ENCODE peak calls at places on chromosomes 3 and 15, in eight cellular contexts. O is right atrium auricular region, E is trophoblast cell, R is PC-3, U is mammary epithelial cell, D is lung, T is A549, I is aorta. F is an unnamed sample.

GRCh38 chr3:7847021-7847420 is 654.6 kb upstream of the LMCD1 start:
- DNase-seq in O (no peak), E (no peak), R (no peak), U (no peak), D (no peak), T (no peak), I (no peak), F (no peak)

GRCh38 chr3:64138656-64139375 is 86.5 kb downstream of the PRICKLE2 start:
- DNase-seq in O (no peak), E (no peak), R (no peak), U (peak; percentile 16), D (no peak), T (no peak), I (no peak), F (no peak)

GRCh38 chr3:4302747-4303146 is 422 bp upstream of the SETMAR start:
- DNase-seq in O (no peak), E (no peak), R (no peak), U (no peak), D (no peak), T (no peak), I (no peak), F (no peak)

GRCh38 chr3:124559650-124560405 is 170.4 kb upstream of the UMPS start:
- DNase-seq in O (peak; percentile 77), E (peak; percentile 88), R (peak; percentile 95), U (peak; percentile 64), D (peak; percentile 72), T (peak; percentile 83), I (peak; percentile 70), F (peak; percentile 60)

GRCh38 chr3:99669879-99670555 is 31.6 kb downstream of the COL8A1 start:
- DNase-seq in O (no peak), E (no peak), R (peak; percentile 79), U (peak; percentile 56), D (no peak), T (no peak), I (no peak), F (no peak)

GRCh38 chr3:149534671-149535394 is 60.3 kb downstream of the TM4SF4 start:
- DNase-seq in O (no peak), E (no peak), R (no peak), U (peak; percentile 47), D (peak; percentile 51), T (peak; percentile 86), I (no peak), F (no peak)

GRCh38 chr15:89361451-89362202 is 27.0 kb upstream of the POLG start:
- DNase-seq in O (no peak), E (peak; percentile 88), R (peak; percentile 57), U (peak; percentile 53), D (peak; percentile 61), T (peak; percentile 66), I (peak; percentile 73), F (no peak)

GRCh38 chr15:58165661-58166060 is 27.5 kb downstream of the AQP9 start:
- DNase-seq in O (no peak), E (no peak), R (peak; percentile 13), U (no peak), D (peak; percentile 32), T (no peak), I (peak; percentile 63), F (no peak)

GRCh38 chr3:188276366-188276765 is 122.4 kb downstream of the LPP start:
- DNase-seq in O (no peak), E (no peak), R (no peak), U (no peak), D (no peak), T (no peak), I (no peak), F (no peak)

GRCh38 chr3:70821602-70822001 is 509.2 kb upstream of the MDFIC2 start:
- DNase-seq in O (no peak), E (no peak), R (no peak), U (no peak), D (no peak), T (no peak), I (no peak), F (no peak)

GRCh38 chr3:108182339-108182738 is 39.9 kb downstream of the IFT57 start:
- DNase-seq in O (no peak), E (no peak), R (no peak), U (peak; percentile 11), D (no peak), T (no peak), I (no peak), F (no peak)

GRCh38 chr3:125192190-125193035 is 20.1 kb downstream of the SLC12A8 start:
- DNase-seq in O (no peak), E (peak; percentile 89), R (no peak), U (no peak), D (no peak), T (no peak), I (no peak), F (no peak)

GRCh38 chr15:47332481-47332880 is 384.8 kb upstream of the SEMA6D start:
- DNase-seq in O (no peak), E (peak; percentile 71), R (no peak), U (no peak), D (no peak), T (no peak), I (no peak), F (no peak)

GRCh38 chr15:79598639-79599038 is 166.5 kb downstream of the MINAR1 start:
- DNase-seq in O (no peak), E (no peak), R (no peak), U (no peak), D (no peak), T (no peak), I (no peak), F (no peak)

GRCh38 chr3:65712156-65712555 is 326.6 kb downstream of the MAGI1 start:
- DNase-seq in O (no peak), E (no peak), R (no peak), U (no peak), D (no peak), T (no peak), I (no peak), F (no peak)

GRCh38 chr3:107710851-107711250 is 188.1 kb downstream of the BBX start:
- DNase-seq in O (peak; percentile 65), E (peak; percentile 5), R (peak; percentile 27), U (peak; percentile 32), D (peak; percentile 51), T (peak; percentile 12), I (peak; percentile 50), F (peak; percentile 35)

GRCh38 chr3:136891934-136892855 is 30.2 kb downstream of the NCK1 start:
- DNase-seq in O (no peak), E (peak; percentile 82), R (no peak), U (peak; percentile 9), D (no peak), T (no peak), I (no peak), F (no peak)

GRCh38 chr3:54954019-54954418 is 26.2 kb upstream of the LRTM1 start:
- DNase-seq in O (no peak), E (peak; percentile 92), R (peak; percentile 53), U (peak; percentile 12), D (no peak), T (no peak), I (no peak), F (peak; percentile 66)

GRCh38 chr3:111521881-111522280 is 20.1 kb upstream of the CD96 start:
- DNase-seq in O (no peak), E (no peak), R (no peak), U (no peak), D (no peak), T (no peak), I (no peak), F (no peak)

GRCh38 chr15:85710340-85710842 is 84.3 kb downstream of the KLHL25 start:
- DNase-seq in O (no peak), E (no peak), R (no peak), U (no peak), D (no peak), T (no peak), I (no peak), F (no peak)
- H3K4me1 ChIP-seq in O (peaks cover 42% of the 10 kb centered on the region), E (peaks cover 13% of the 10 kb centered on the region), R (no peaks in the 10 kb centered on the region), U (no peaks in the 10 kb centered on the region), D (peaks cover 12% of the 10 kb centered on the region), T (peaks cover 20% of the 10 kb centered on the region), I (peaks cover 17% of the 10 kb centered on the region), F (no peaks in the 10 kb centered on the region)

DNA sequence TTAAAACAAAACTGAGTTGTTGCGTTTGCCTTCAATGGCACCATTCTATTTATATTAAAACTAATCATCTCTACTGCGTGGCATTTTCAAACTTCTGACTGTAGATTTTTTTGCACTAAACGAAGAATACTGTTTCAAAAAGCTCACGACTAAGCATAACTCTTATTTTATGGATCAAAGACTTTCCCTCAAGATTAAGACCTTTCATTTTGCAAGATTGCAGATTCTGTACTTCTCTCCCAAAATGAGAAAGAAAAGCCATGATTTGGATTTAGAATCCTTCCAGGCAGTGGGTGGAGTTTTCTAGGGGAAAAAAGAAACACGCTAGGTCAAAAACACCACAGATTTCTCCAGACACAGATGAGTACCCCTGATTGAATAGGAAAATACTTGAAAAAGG is 617.2 kb upstream of the NR2F2 start:
- DNase-seq in O (no peak), E (no peak), R (no peak), U (no peak), D (no peak), T (no peak), I (no peak), F (no peak)
- H3K4me1 ChIP-seq in O (peaks cover 6% of the 10 kb centered on the region), E (peaks cover 6% of the 10 kb centered on the region), R (peaks cover 22% of the 10 kb centered on the region), U (no peaks in the 10 kb centered on the region), D (no peaks in the 10 kb centered on the region), T (no peaks in the 10 kb centered on the region), I (peaks cover 8% of the 10 kb centered on the region), F (peaks cover 4% of the 10 kb centered on the region)

DNA sequence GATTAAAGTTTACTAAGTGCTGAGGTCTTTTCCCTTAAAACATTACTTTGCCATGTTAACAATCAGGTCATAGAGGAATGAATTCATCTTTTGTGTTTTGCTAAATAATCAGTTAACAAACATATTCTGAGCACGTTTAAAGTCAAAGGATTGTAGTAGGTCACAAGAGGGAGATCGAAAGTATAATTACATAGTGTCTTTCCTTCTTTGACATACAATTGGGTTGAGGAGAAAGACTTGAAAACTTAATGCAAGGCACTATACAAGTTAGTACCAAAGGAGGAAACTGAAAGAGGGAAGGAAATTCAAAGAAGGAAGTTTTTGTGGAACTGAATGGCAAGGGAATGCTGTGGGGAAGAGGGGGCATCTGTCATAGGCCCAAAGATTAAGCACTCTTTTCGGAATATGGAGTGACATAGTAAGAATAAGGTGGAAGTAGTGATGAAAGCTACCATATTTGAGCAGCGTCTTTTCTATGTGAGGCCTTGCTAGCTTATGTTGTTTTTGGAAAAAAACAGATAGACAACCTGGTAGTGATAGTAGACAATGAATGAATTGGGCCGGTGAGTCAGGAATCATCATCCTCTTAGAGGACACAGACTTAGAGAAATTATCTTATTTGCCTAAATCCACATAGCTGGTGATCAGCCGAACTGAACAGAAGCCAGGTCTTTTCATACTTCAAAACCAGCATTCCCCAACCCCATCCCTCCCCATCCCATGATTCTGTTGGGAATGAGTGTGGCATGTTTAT is 10.1 kb downstream of the MBNL1 start:
- DNase-seq in O (no peak), E (no peak), R (no peak), U (no peak), D (no peak), T (no peak), I (no peak), F (no peak)
- H3K4me1 ChIP-seq in O (peaks cover 97% of the 10 kb centered on the region), E (no peaks in the 10 kb centered on the region), R (peaks cover 12% of the 10 kb centered on the region), U (peaks cover 8% of the 10 kb centered on the region), D (peaks cover 1% of the 10 kb centered on the region), T (peaks cover 86% of the 10 kb centered on the region), I (peaks cover 8% of the 10 kb centered on the region), F (peaks cover 14% of the 10 kb centered on the region)

DNA sequence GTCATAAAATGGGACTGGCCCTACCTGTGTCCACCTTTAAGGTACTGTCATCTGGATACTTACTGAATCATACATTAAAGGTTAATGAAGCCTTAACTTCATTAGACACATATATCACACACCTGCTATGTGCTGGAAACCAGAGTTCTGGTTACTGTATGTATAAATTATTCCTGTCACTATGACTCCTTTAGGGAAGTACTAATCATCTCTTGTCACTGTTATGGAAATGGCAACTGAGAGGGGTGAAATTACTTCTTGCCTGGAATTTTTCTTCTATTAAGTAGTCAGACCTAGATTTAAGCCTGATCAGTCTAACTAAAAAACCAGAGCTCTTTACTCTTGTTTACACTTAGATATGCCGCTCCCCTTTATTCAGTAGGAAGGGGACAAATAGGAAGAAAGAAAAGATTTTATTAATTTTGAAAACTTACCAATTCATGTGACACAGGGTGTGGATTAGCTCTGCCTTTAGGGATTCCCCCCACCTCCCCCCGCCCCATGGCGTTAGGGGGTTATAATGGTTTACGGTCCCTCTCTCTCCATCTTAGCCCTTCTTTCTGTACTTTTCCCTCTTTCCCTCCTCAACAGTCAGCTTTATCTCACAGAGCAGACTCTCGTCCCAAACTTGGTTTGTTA is 152.6 kb downstream of the KLHL25 start:
- DNase-seq in O (no peak), E (no peak), R (no peak), U (no peak), D (no peak), T (no peak), I (peak; percentile 48), F (no peak)
- H3K4me1 ChIP-seq in O (peaks cover 73% of the 10 kb centered on the region), E (no peaks in the 10 kb centered on the region), R (no peaks in the 10 kb centered on the region), U (peaks cover 4% of the 10 kb centered on the region), D (peaks cover 7% of the 10 kb centered on the region), T (peaks cover 8% of the 10 kb centered on the region), I (peaks cover 10% of the 10 kb centered on the region), F (peaks cover 7% of the 10 kb centered on the region)

F was measured in foreskin keratinocyte.